ENCODE peak calls at places on chromosomes 13 and 19, in five cellular contexts. One of them, this sample, is unnamed.

GRCh38 chr13:30859326-30859725 is 46.7 kb upstream of the MEDAG start:
- DNase-seq in IMR-90: no peak
- DNase-seq in H1: no peak
- DNase-seq in A549: no peak
- DNase-seq in HepG2: no peak
- DNase-seq in this sample: no peak

GRCh38 chr13:42968906-42969305 is 23.1 kb downstream of the EPSTI1 start:
- DNase-seq in IMR-90: no peak
- DNase-seq in HepG2: no peak
- DNase-seq in H1: peak; percentile 67
- DNase-seq in A549: no peak
- DNase-seq in this sample: no peak

GRCh38 chr19:10968527-10969081 is 7.8 kb downstream of the SMARCA4 start:
- DNase-seq in HepG2: no peak
- DNase-seq in H1: no peak
- DNase-seq in A549: no peak
- DNase-seq in IMR-90: no peak
- DNase-seq in this sample: no peak

GRCh38 chr19:11453468-11454341 is 18.3 kb downstream of the PRKCSH start:
- DNase-seq in HepG2: no peak
- DNase-seq in A549: no peak
- DNase-seq in IMR-90: no peak
- DNase-seq in H1: peak; percentile 70
- DNase-seq in this sample: peak; percentile 73

GRCh38 chr19:16381756-16382401 is 57.3 kb downstream of the KLF2 start:
- DNase-seq in H1: no peak
- DNase-seq in IMR-90: no peak
- DNase-seq in HepG2: no peak
- DNase-seq in A549: no peak
- DNase-seq in this sample: no peak

GRCh38 chr13:31198524-31198923 is 1.3 kb upstream of the B3GLCT start:
- DNase-seq in A549: no peak
- DNase-seq in IMR-90: no peak
- DNase-seq in HepG2: no peak
- DNase-seq in H1: no peak
- DNase-seq in this sample: no peak

GRCh38 chr19:17797397-17798201 is 2.7 kb downstream of the B3GNT3 start:
- DNase-seq in HepG2: peak; percentile 95
- DNase-seq in A549: peak; percentile 84
- DNase-seq in H1: no peak
- DNase-seq in IMR-90: no peak
- DNase-seq in this sample: no peak

GRCh38 chr19:19064811-19065745 is 1.3 kb downstream of the SLC25A42 start:
- DNase-seq in IMR-90: no peak
- DNase-seq in H1: no peak
- DNase-seq in A549: no peak
- DNase-seq in HepG2: no peak
- DNase-seq in this sample: peak; percentile 54

GRCh38 chr13:27450921-27451461 is 627 bp upstream of the MTIF3 start:
- DNase-seq in A549: peak; percentile 25
- DNase-seq in IMR-90: peak; percentile 47
- DNase-seq in H1: peak; percentile 70
- DNase-seq in HepG2: peak; percentile 16
- DNase-seq in this sample: peak; percentile 29

GRCh38 chr13:50699874-50700663 is 143.4 kb downstream of the DLEU7 start:
- DNase-seq in H1: no peak
- DNase-seq in IMR-90: no peak
- DNase-seq in A549: no peak
- DNase-seq in HepG2: no peak
- DNase-seq in this sample: no peak

DNA sequence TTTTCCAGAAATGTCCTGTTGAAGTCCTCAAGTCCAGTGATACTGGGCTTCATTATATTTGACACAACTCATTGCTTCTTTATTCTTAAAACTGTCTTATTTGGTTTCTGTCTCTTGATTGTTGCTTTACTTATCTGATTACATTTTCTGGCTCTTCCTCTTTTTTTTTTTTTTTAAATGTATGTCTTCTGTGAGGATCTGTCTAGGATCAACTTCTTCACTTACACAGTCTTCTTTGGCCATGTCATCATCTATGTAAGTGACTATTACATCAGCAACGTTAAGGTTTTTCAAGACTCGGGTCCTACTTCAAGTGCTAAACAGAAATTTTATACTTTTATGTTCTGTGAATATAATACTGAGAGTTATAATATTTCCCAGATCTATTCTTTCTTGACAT is 162.1 kb downstream of the PDS5B start:
- DNase-seq in HepG2: no peak
- DNase-seq in A549: no peak
- DNase-seq in H1: no peak
- DNase-seq in IMR-90: no peak
- DNase-seq in this sample: no peak
- TF ChIP-seq MAFK in HepG2: no peak
- TF ChIP-seq MAFK in A549: no peak
- TF ChIP-seq MAFK in H1: no peak
- TF ChIP-seq MAFK in IMR-90: no peak
- TF ChIP-seq MAFK in this sample: no peak

DNA sequence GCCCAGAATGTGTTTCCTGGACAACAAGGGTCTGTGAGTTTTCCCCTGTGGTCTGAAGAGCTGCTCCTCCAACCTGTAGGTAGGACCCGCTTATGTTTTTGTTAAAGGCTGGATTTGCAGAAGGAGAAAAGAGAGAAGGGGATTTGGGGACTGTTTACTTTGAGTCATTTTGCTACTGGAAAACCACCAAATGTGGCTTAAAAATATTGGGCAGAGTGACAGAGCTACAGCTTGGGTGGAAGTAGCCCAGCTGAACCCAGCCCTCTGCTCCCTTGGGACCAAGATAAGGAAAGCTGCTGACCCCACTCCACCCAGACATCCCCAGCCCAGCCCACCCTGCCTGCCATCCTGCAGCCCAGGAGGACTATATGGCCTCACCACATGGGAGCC is 40.0 kb downstream of the TNFRSF19 start:
- DNase-seq in HepG2: peak; percentile 76
- DNase-seq in A549: no peak
- DNase-seq in IMR-90: peak; percentile 35
- DNase-seq in H1: no peak
- DNase-seq in this sample: no peak
- TF ChIP-seq MAFK in HepG2: no peak
- TF ChIP-seq MAFK in A549: no peak
- TF ChIP-seq MAFK in IMR-90: no peak
- TF ChIP-seq MAFK in H1: no peak
- TF ChIP-seq MAFK in this sample: no peak

GRCh38 chr13:46577656-46578589 is 25.0 kb downstream of the LRCH1 start:
- DNase-seq in HepG2: no peak
- DNase-seq in IMR-90: peak; percentile 33
- DNase-seq in A549: no peak
- DNase-seq in H1: no peak
- DNase-seq in this sample: no peak
- TF ChIP-seq MAFK in HepG2: no peak
- TF ChIP-seq MAFK in IMR-90: no peak
- TF ChIP-seq MAFK in A549: no peak
- TF ChIP-seq MAFK in H1: no peak
- TF ChIP-seq MAFK in this sample: no peak

GRCh38 chr13:66803759-66804456 is 426.2 kb downstream of the PCDH9 start:
- DNase-seq in H1: no peak
- DNase-seq in IMR-90: peak; percentile 2
- DNase-seq in HepG2: no peak
- DNase-seq in A549: no peak
- DNase-seq in this sample: no peak
- TF ChIP-seq MAFK in H1: no peak
- TF ChIP-seq MAFK in IMR-90: no peak
- TF ChIP-seq MAFK in HepG2: no peak
- TF ChIP-seq MAFK in A549: no peak
- TF ChIP-seq MAFK in this sample: no peak

DNA sequence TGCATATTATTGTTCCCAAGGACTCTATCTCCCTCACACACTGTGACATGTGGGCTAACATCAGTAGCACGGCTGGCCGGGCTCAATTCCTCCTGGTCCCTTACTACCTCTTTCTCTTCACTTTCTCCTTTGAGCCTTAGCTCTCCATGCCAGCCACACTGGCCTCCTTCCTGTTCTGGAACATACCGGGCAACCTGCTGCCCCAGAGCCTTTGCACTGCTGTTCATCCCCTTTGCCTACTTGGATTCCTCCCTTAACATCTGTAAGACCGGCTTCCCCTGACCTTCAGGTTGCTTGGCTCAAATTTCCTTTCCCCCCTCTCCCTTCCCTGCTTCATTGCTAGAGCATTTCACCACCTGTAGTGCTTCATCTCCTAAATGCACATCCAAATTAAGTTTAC is 17.1 kb downstream of the IRS2 start:
- DNase-seq in A549: no peak
- DNase-seq in IMR-90: no peak
- DNase-seq in HepG2: no peak
- DNase-seq in H1: no peak
- DNase-seq in this sample: no peak
- TF ChIP-seq MAFK in A549: no peak
- TF ChIP-seq MAFK in IMR-90: no peak
- TF ChIP-seq MAFK in HepG2: no peak
- TF ChIP-seq MAFK in H1: no peak
- TF ChIP-seq MAFK in this sample: no peak

GRCh38 chr13:20431080-20431479 is 94.6 kb downstream of the CRYL1 start:
- DNase-seq in A549: no peak
- DNase-seq in HepG2: no peak
- DNase-seq in IMR-90: no peak
- DNase-seq in H1: no peak
- DNase-seq in this sample: no peak
- TF ChIP-seq MAFK in A549: no peak
- TF ChIP-seq MAFK in HepG2: no peak
- TF ChIP-seq MAFK in IMR-90: no peak
- TF ChIP-seq MAFK in H1: no peak
- TF ChIP-seq MAFK in this sample: no peak

DNA sequence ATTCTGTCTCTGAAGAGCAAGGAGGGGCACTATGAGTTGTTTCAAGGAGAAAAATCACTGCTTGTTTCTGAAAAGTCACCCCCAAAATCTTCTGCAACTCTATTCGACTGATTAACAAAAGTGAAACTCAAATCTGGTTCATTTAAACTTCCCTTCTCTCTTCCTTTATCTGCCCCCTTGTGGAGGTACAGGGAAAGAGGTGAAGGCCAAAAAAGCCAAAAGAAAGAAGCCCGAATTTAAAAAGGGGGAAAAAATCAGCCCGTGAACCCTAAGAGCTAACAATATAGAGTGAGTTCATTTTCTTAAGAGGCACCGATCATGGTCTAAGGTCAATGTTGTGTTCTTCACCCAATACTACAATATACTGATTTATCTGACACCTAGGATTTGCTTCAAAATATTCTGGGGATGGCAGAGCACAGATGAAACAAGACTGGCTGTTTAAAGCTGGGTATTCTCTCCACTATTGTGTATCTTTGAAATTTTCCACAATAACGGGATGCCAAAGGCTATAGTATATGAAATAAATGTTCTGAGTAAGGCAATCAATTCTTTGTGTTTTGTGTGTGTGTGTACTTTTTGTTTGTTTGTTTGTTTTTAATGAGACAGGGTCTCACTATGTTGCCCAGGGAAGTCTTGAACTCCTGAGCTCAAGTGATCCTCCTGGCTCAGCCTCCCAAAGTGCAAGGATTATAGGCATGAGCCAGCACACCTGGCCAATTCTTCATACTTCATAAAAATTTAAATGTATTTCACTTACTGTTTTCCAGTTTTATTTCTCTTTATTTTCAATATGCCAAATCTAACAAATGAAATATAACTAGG is 55.0 kb upstream of the EEF1AKMT1 start:
- DNase-seq in HepG2: peak; percentile 38
- DNase-seq in IMR-90: peak; percentile 64
- DNase-seq in A549: peak; percentile 40
- DNase-seq in H1: no peak
- DNase-seq in this sample: peak; percentile 22
- TF ChIP-seq MAFK in HepG2: no peak
- TF ChIP-seq MAFK in IMR-90: no peak
- TF ChIP-seq MAFK in A549: no peak
- TF ChIP-seq MAFK in H1: no peak
- TF ChIP-seq MAFK in this sample: no peak

DNA sequence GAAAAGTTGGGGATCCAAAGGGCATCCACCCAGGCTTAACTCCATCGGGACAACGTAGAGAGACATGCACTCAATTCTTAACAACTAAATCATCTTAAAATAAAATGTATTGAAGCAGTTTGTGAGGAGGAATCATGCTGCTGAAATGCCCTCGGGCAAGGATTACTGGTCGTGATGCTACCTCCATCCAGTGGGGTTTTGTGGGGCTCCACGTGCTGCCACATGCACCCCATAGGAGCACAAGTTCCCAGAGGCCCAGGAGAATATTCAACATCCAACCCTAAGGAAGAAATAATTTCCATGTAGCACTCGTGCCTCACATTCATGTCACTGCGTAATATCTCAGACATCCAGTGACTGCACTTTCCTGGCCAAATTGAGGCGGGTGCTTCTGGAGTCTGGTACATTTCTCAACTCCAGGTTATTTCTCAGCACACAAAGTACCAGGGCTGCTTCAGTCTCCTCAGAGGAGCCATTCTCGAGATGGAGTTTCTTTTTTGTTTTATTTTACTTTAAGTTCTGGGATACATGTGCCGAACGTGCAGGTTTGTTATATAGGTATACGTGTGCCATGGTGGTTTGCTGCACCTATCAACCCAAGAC is 429.8 kb downstream of the FOXO1 start:
- DNase-seq in IMR-90: no peak
- DNase-seq in HepG2: no peak
- DNase-seq in H1: no peak
- DNase-seq in A549: no peak
- DNase-seq in this sample: no peak
- TF ChIP-seq MAFK in IMR-90: no peak
- TF ChIP-seq MAFK in HepG2: no peak
- TF ChIP-seq MAFK in H1: no peak
- TF ChIP-seq MAFK in A549: no peak
- TF ChIP-seq MAFK in this sample: no peak

GRCh38 chr13:107681611-107682010 is 533.7 kb downstream of the LIG4 start:
- DNase-seq in HepG2: no peak
- DNase-seq in IMR-90: no peak
- DNase-seq in H1: no peak
- DNase-seq in A549: no peak
- DNase-seq in this sample: no peak

GRCh38 chr13:107685876-107686275 is 529.5 kb downstream of the LIG4 start:
- DNase-seq in H1: no peak
- DNase-seq in A549: no peak
- DNase-seq in IMR-90: no peak
- DNase-seq in HepG2: no peak
- DNase-seq in this sample: no peak

GRCh38 chr13:107675847-107676550 is 539.3 kb downstream of the LIG4 start:
- DNase-seq in A549: no peak
- DNase-seq in IMR-90: no peak
- DNase-seq in H1: no peak
- DNase-seq in HepG2: no peak
- DNase-seq in this sample: no peak

GRCh38 chr13:107678075-107678689 is 537.2 kb downstream of the LIG4 start:
- DNase-seq in IMR-90: peak; percentile 53
- DNase-seq in H1: no peak
- DNase-seq in HepG2: no peak
- DNase-seq in A549: no peak
- DNase-seq in this sample: no peak

DNA sequence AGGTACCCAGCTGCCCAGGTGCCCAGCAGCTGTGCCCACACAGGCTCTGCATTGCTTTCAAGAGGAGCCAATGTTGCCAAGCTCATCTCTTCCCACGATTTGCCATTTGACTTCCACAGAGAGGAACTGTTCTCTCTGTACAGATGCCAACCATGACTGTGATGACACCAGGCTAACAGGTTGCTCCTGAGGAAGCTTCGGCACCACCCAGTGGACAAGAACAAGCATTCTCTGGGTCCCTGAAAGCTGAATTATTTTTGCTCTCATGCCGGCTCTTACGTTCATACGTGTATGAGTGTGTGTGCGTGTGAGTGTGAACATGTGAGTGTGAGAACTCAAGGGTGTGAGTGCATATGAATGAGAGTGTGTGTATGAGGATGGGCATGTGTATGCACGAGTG is 535.2 kb downstream of the LIG4 start:
- DNase-seq in H1: no peak
- DNase-seq in A549: no peak
- DNase-seq in HepG2: no peak
- DNase-seq in IMR-90: peak; percentile 28
- DNase-seq in this sample: no peak
- TF ChIP-seq MAFK in H1: no peak
- TF ChIP-seq MAFK in A549: no peak
- TF ChIP-seq MAFK in HepG2: no peak
- TF ChIP-seq MAFK in IMR-90: no peak
- TF ChIP-seq MAFK in this sample: no peak

This sample was measured in K562.